ENCODE peak calls at places on chromosomes 6 and 20, in four cellular contexts. Y is HCT116, G is HepG2, V is K562. R is an unnamed sample.

GRCh38 chr6:24778121-24778520 is 3.4 kb downstream of the GMNN start:
- DNase-seq in G (no peak), Y (no peak), V (peak; percentile 28), R (no peak)

GRCh38 chr20:49699200-49699992 is 14.3 kb downstream of the B4GALT5 start:
- DNase-seq in V (peak; percentile 49), Y (no peak), G (no peak), R (no peak)

GRCh38 chr20:47334022-47334551 is 22.4 kb downstream of the ZMYND8 start:
- DNase-seq in V (no peak), Y (no peak), G (peak; percentile 99), R (peak; percentile 90)

GRCh38 chr6:106370639-106371038 is 10.1 kb downstream of the CRYBG1 start:
- DNase-seq in G (no peak), V (no peak), Y (peak; percentile 44), R (no peak)

GRCh38 chr20:31717478-31717946 is 5.2 kb downstream of the BCL2L1 start:
- DNase-seq in Y (no peak), V (no peak), G (no peak), R (no peak)

GRCh38 chr6:145018027-145018426 is 717.3 kb downstream of the EPM2A start:
- DNase-seq in V (no peak), G (no peak), Y (no peak), R (no peak)

GRCh38 chr6:106805017-106805335 is 169.6 kb downstream of the CD24 start:
- DNase-seq in V (no peak), Y (no peak), G (no peak), R (no peak)

GRCh38 chr6:17506962-17507361 is 93.1 kb upstream of the FAM8A1 start:
- DNase-seq in G (no peak), Y (no peak), V (no peak), R (no peak)

GRCh38 chr20:49479785-49480184 is 2.7 kb downstream of the KCNB1 start:
- DNase-seq in G (peak; percentile 76), Y (no peak), V (no peak), R (no peak)

GRCh38 chr6:32852018-32852843 is 1.3 kb downstream of the TAP1 start:
- DNase-seq in G (no peak), V (no peak), Y (no peak), R (no peak)

GRCh38 chr6:18488004-18488403 is 100.9 kb downstream of the RNF144B start:
- DNase-seq in G (no peak), Y (no peak), V (no peak), R (no peak)

GRCh38 chr6:167993169-167993568 is 4.3 kb upstream of the KIF25 start:
- DNase-seq in Y (no peak), G (no peak), V (no peak), R (no peak)

GRCh38 chr6:16729183-16729696 is 32.0 kb downstream of the ATXN1 start:
- DNase-seq in Y (no peak), V (no peak), G (peak; percentile 95), R (peak; percentile 58)

GRCh38 chr6:16227605-16228004 is 10.8 kb upstream of the GMPR start:
- DNase-seq in V (no peak), Y (no peak), G (no peak), R (no peak)

GRCh38 chr6:75893058-75893775 is 144.2 kb downstream of the MYO6 start:
- DNase-seq in V (peak; percentile 70), Y (peak; percentile 63), G (peak; percentile 61), R (peak; percentile 25)

GRCh38 chr6:40627316-40627715 is 40.2 kb upstream of the LRFN2 start:
- DNase-seq in G (no peak), V (no peak), Y (no peak), R (no peak)

GRCh38 chr6:122839477-122839876 is 50.4 kb downstream of the SMPDL3A start:
- DNase-seq in V (peak; percentile 69), G (peak; percentile 64), Y (peak; percentile 63), R (peak; percentile 55)

GRCh38 chr20:63653041-63653973 is at the start of gene STMN3:
- DNase-seq in V (peak; percentile 97), Y (peak; percentile 74), G (peak; percentile 82), R (no peak)

GRCh38 chr6:3237761-3238662 is 10.6 kb upstream of the TUBB2B start:
- DNase-seq in G (no peak), V (peak; percentile 62), Y (no peak), R (no peak)
- H3K27ac ChIP-seq in G (no peak overlapping the region), V (no peak overlapping the region), Y (no peak overlapping the region), R (no peak overlapping the region)

GRCh38 chr20:23507346-23507745 is 16.4 kb downstream of the CST8 start:
- DNase-seq in G (peak; percentile 37), V (no peak), Y (no peak), R (no peak)

GRCh38 chr20:23508449-23508848 is 17.5 kb downstream of the CST8 start:
- DNase-seq in Y (no peak), G (no peak), V (no peak), R (no peak)

GRCh38 chr20:23508896-23509579 is 18.1 kb downstream of the CST8 start:
- DNase-seq in Y (no peak), G (no peak), V (no peak), R (no peak)

GRCh38 chr20:23510000-23510590 is 19.2 kb downstream of the CST8 start:
- DNase-seq in G (no peak), V (no peak), Y (no peak), R (no peak)

GRCh38 chr20:23509580-23509913 is 18.6 kb downstream of the CST8 start:
- DNase-seq in Y (no peak), G (no peak), V (no peak), R (no peak)
- TF ChIP-seq TCF7L2 in Y (no peak), G (no peak), V (no peak), R (no peak)

DNA sequence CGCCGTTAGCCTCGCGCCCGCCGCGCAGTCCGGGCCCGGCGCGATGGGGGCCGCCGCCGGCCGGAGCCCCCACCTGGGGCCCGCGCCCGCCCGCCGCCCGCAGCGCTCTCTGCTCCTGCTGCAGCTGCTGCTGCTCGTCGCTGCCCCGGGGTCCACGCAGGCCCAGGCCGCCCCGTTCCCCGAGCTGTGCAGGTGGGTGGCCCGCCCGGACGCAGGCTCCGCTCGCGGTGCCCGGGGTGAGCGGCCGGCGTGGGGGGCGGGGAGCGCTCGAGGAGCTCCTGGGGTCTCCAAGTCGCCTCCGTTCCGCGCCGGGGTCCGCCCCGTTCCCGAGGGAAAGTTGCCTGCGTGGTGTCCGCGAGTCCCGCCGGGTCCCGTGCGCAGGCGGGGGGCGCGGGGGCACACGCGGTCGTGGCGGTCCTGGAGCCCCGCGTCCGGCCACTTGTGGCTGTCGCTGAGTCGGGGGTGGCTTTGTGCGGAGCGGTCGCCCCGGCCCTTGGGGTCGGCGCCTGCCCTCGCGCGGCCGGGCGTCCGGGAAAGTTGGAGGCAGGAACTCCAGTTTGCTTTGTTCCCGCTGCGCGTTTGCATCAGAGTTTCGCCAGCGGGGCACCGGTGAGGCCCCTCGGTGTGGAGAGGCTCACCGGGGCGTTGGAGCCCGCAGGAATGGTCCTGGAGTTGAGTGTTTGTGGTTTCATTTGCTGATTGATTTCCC is 476 bp downstream of the IGF2R start:
- DNase-seq in V (peak; percentile 60), Y (no peak), G (no peak), R (no peak)
- TF ChIP-seq CTCF in V (peak; percentile 17), Y (no peak), G (peak; percentile 5), R (no peak)

DNA sequence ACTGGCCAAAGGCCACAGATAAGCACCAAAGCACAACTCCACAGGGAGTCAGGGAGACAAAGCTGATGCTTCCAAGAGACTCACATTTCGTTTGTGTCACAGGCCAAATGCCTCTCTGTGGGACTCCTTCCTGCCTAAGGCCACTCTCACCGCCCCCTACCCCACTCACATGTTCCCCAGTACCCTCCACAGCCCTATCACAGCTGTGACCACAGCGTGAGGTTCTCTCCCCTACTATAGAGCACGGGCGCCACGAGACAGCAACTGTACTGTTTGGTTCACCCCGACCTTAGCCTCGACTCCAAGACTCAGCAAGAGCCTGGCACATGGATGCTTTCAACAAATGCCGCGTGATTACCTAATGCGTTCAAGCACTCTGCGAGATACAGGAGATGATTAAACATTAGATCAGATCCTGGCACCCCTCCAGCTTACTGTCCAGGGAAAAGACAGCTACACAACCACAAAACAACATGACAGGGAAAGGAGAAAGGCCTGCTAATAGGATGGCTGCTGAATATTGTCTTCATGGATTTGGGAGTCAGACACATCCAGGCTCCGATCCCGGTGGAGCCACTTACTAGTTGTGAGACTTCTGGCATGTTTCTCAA is 105.5 kb downstream of the AGPAT4 start:
- DNase-seq in G (no peak), V (peak; percentile 33), Y (peak; percentile 86), R (peak; percentile 89)
- H3K27ac ChIP-seq in G (no peak overlapping the region), V (no peak overlapping the region), Y (peak overlapping the region; percentile 34), R (no peak overlapping the region)

GRCh38 chr20:44701889-44702288 is 13.3 kb upstream of the CCN5 start:
- DNase-seq in Y (no peak), V (no peak), G (no peak), R (no peak)

GRCh38 chr20:44702776-44703175 is 12.4 kb upstream of the CCN5 start:
- DNase-seq in V (no peak), G (no peak), Y (no peak), R (no peak)

GRCh38 chr20:44698351-44698750 is 16.8 kb upstream of the CCN5 start:
- DNase-seq in Y (no peak), V (no peak), G (no peak), R (no peak)

GRCh38 chr20:44701116-44701865 is 13.9 kb upstream of the CCN5 start:
- DNase-seq in G (peak; percentile 41), Y (no peak), V (no peak), R (no peak)

GRCh38 chr20:44700306-44700705 is 14.9 kb upstream of the CCN5 start:
- DNase-seq in G (no peak), V (no peak), Y (no peak), R (no peak)
- TF ChIP-seq TCF7L2 in G (no peak), V (no peak), Y (no peak), R (no peak)

GRCh38 chr20:833121-833449 is 430 bp upstream of the FAM110A start:
- DNase-seq in V (no peak), Y (no peak), G (no peak), R (peak; percentile 59)

GRCh38 chr20:835220-836045 is 1.9 kb downstream of the FAM110A start:
- DNase-seq in G (no peak), V (peak; percentile 59), Y (no peak), R (no peak)

GRCh38 chr20:831956-832355 is 1.6 kb upstream of the FAM110A start:
- DNase-seq in V (no peak), G (no peak), Y (no peak), R (no peak)

GRCh38 chr20:834151-834747 is 734 bp downstream of the FAM110A start:
- DNase-seq in Y (no peak), G (no peak), V (no peak), R (no peak)

DNA sequence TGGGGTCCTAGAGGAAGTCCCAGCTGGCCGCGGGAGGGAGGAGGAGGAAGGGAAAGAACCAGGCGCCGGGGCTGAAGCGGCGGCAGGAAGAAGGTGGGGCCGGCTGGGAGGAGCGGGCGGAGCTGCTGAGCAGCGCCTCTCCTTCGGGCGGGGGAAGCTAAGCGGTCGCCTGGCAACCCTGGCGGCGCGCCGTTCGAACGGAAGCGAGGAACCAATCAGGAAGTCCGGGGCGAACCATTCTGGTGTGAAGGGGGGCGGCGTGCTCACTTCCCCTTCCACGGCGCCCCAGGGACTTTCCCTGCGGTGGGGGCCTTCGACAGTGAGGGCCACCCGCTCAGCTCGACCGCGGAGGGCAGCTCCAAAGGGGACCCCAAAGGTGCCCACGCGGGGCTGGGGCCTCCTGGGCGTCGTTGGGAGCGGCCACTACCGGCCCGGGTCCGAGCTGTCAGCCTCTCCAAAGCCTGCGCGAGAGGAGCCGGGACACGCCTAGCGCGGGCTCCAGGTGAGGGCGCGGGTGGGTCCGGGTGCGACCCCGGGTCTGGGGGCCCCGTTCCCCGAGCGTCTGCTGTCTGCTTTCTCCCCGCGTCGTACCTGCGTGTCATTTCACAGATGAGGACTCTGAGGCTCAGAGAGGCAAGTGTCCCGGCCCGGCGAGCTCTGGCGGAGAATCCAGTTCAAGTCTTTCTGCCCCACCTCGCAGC is at the start of gene FAM110A:
- DNase-seq in Y (peak; percentile 83), G (peak; percentile 90), V (peak; percentile 95), R (peak; percentile 71)
- TF ChIP-seq CTCF in Y (no peak), G (peak; percentile 38), V (no peak), R (no peak)

GRCh38 chr20:51629399-51630058 is 87.0 kb upstream of the NFATC2 start:
- DNase-seq in Y (no peak), G (no peak), V (no peak), R (no peak)
- H3K27ac ChIP-seq in Y (peak overlapping the region; percentile 89), G (peak overlapping the region; percentile 52), V (no peak overlapping the region), R (no peak overlapping the region)

R was measured in Panc1.